ENCODE peak calls at places on chromosomes 12 and 14, in five cellular contexts. F, I, W, Q and Y are unnamed samples. For H3K27me3, the result is how much of the 10 kb centered on the place peaks cover.

GRCh38 chr14:86897704-86898513 is 1095.1 kb downstream of the GALC start:
- DNase-seq in F (no peak), I (no peak), W (no peak), Q (no peak), Y (no peak)

GRCh38 chr14:102442241-102443211 is 67.0 kb downstream of the ANKRD9 start:
- DNase-seq in F (no peak), I (no peak), W (no peak), Q (peak), Y (no peak)

GRCh38 chr14:99604766-99605298 is 825 bp upstream of the CCDC85C start:
- DNase-seq in F (peak), I (no peak), W (no peak), Q (no peak), Y (no peak)

GRCh38 chr12:6206327-6206726 is 6.1 kb downstream of the CD9 start:
- DNase-seq in F (no peak), I (no peak), W (no peak), Q (no peak), Y (no peak)

GRCh38 chr14:75831971-75832370 is 149.8 kb downstream of the TGFB3 start:
- DNase-seq in F (no peak), I (peak), W (peak), Q (peak), Y (no peak)

GRCh38 chr12:105079011-105079570 is 5.2 kb downstream of the ALDH1L2 start:
- DNase-seq in F (no peak), I (no peak), W (no peak), Q (no peak), Y (no peak)

GRCh38 chr14:55968741-55969140 is 149.5 kb upstream of the PELI2 start:
- DNase-seq in F (peak), I (no peak), W (no peak), Q (no peak), Y (no peak)

GRCh38 chr12:71243375-71243774 is 85.6 kb upstream of the TSPAN8 start:
- DNase-seq in F (peak), I (no peak), W (no peak), Q (no peak), Y (no peak)

GRCh38 chr12:57568838-57569237 is 19.0 kb downstream of the KIF5A start:
- DNase-seq in F (peak), I (no peak), W (no peak), Q (no peak), Y (no peak)

GRCh38 chr12:120474092-120474960 is 4.8 kb upstream of the SRSF9 start:
- DNase-seq in F (no peak), I (peak), W (no peak), Q (peak), Y (no peak)

GRCh38 chr14:59189281-59189821 is 884 bp downstream of the DAAM1 start:
- DNase-seq in F (peak), I (peak), W (no peak), Q (peak), Y (peak)

GRCh38 chr14:71474291-71474690 is 457.9 kb upstream of the RGS6 start:
- DNase-seq in F (no peak), I (no peak), W (no peak), Q (no peak), Y (no peak)

GRCh38 chr12:109670647-109671046 is 43.0 kb upstream of the FAM222A start:
- DNase-seq in F (no peak), I (no peak), W (no peak), Q (no peak), Y (no peak)

GRCh38 chr12:67042697-67043131 is 226.4 kb upstream of the CAND1 start:
- DNase-seq in F (peak), I (no peak), W (no peak), Q (no peak), Y (no peak)

GRCh38 chr14:93579178-93579577 is 148.4 kb downstream of the UNC79 start:
- DNase-seq in F (no peak), I (no peak), W (no peak), Q (no peak), Y (no peak)

GRCh38 chr12:52975820-52976573 is 27.1 kb downstream of the KRT18 start:
- DNase-seq in F (no peak), I (no peak), W (no peak), Q (peak), Y (no peak)

GRCh38 chr12:38385492-38385864 is 68.9 kb downstream of the ALG10B start:
- DNase-seq in F (no peak), I (no peak), W (no peak), Q (no peak), Y (no peak)

GRCh38 chr12:54204316-54204715 is 15.5 kb upstream of the SMUG1 start:
- DNase-seq in F (no peak), I (no peak), W (no peak), Q (no peak), Y (no peak)

GRCh38 chr14:36584167-36584811 is 1.9 kb upstream of the NKX2-8 start:
- DNase-seq in F (no peak), I (no peak), W (no peak), Q (no peak), Y (no peak)

GRCh38 chr12:110223777-110224378 is 57.2 kb upstream of the ATP2A2 start:
- DNase-seq in F (no peak), I (no peak), W (no peak), Q (no peak), Y (no peak)

GRCh38 chr14:72801381-72801812 is 92.5 kb downstream of the DPF3 start:
- DNase-seq in F (no peak), I (no peak), W (no peak), Q (no peak), Y (no peak)

GRCh38 chr12:90622431-90622830 is 332.5 kb downstream of the CCER1 start:
- DNase-seq in F (no peak), I (no peak), W (no peak), Q (no peak), Y (no peak)

GRCh38 chr12:6277982-6278438 is 32.5 kb upstream of the PLEKHG6 start:
- DNase-seq in F (no peak), I (peak), W (peak), Q (peak), Y (no peak)

GRCh38 chr12:108642269-108642870 is 8.7 kb upstream of the SELPLG start:
- DNase-seq in F (no peak), I (no peak), W (no peak), Q (no peak), Y (peak)

GRCh38 chr14:63283501-63284248 is 35.1 kb downstream of the GPHB5 start:
- DNase-seq in F (peak), I (no peak), W (no peak), Q (no peak), Y (no peak)

GRCh38 chr14:53152909-53153701 is at the start of gene DDHD1:
- DNase-seq in F (peak), I (peak), W (peak), Q (peak), Y (peak)

GRCh38 chr12:68334136-68334535 is 2.0 kb upstream of the MDM1 start:
- DNase-seq in F (no peak), I (no peak), W (no peak), Q (peak), Y (no peak)

GRCh38 chr12:85823436-85824179 is 12.6 kb downstream of the RASSF9 start:
- DNase-seq in F (no peak), I (no peak), W (no peak), Q (no peak), Y (no peak)

GRCh38 chr14:71529855-71530254 is 402.4 kb upstream of the RGS6 start:
- DNase-seq in F (no peak), I (no peak), W (no peak), Q (no peak), Y (no peak)

GRCh38 chr14:92607702-92608429 is 94.3 kb downstream of the RIN3 start:
- DNase-seq in F (no peak), I (no peak), W (no peak), Q (no peak), Y (no peak)

GRCh38 chr14:21299562-21300130 is 19.8 kb downstream of the RPGRIP1 start:
- DNase-seq in F (no peak), I (no peak), W (no peak), Q (no peak), Y (no peak)

GRCh38 chr12:118356809-118357326 is 15.8 kb downstream of the TAOK3 start:
- DNase-seq in F (no peak), I (no peak), W (no peak), Q (no peak), Y (no peak)

GRCh38 chr14:94601961-94602391 is 10.2 kb upstream of the SERPINA3 start:
- DNase-seq in F (no peak), I (peak), W (peak), Q (peak), Y (peak)

DNA sequence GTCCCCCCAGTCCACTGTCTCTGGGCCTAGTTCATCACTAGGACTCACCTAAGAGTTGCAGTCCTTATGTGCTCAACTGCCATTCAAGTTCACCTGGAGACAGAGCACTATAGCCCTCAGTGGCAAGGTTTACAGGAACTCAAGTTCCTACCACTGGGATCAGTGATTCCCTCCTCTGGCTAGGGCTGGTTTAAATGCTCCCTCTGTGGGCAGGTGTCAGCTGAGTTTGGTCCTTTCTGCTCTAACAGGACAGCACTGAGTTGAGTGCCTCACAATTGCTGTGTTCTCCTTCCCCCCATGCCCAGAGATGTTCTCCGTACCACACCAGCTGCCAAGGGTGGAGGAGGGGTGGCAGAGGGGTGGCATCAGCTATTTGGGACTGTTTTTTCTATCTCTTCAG is 20.8 kb upstream of the SAV1 start:
- DNase-seq in F (no peak), I (no peak), W (no peak), Q (no peak), Y (no peak)
- TF ChIP-seq CTCF in F (no peak), I (no peak), W (no peak), Q (no peak), Y (no peak)

DNA sequence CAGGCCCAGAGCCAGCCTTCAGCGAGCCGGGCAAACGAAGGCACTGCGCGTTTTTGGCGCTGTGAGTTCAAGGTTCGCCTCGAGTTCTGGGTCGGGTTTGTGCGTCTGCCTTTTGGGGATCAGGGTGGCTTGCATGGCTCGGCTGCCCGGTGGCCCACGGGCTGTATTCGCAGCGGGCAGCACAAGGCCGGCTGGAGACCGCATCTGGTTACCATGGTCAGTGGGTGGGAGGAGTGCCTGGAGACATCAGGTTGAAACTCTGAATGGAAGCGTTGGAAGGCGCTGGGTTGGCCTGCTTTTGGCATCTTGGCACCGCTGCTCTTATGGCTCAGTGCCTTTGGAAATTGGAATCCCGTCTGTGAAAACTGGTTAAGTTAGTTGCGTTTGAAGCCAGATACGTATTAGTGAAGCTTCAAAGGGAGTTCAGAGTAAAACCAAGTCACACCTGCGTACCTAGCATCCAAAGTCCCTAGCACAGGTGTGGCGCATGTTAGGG is 50.9 kb downstream of the SNAPC1 start:
- DNase-seq in F (no peak), I (no peak), W (no peak), Q (no peak), Y (no peak)
- H3K27me3 ChIP-seq in F (under half), I (under half), W (under half), Q (under half), Y (under half)

DNA sequence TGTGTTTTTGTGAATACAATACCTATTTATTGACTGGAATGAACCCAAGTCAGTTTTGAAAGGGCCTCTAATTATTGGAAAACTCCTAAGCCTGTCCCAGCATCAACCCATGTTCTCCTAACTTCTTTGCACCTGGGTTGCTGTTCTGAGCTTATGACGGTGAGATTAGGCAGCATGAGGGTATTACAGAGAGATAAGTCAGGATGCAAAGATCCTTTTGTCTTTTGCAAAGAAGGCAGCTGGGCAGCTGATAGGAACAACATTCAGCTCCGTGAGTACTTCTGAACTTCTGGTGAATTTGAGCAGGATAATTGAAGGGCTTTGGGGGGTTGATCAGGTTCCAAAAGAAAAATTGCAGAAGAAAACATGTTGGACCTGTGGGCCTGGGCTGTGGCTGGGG is at the start of gene PDE6H:
- DNase-seq in F (no peak), I (no peak), W (no peak), Q (no peak), Y (no peak)
- TF ChIP-seq CTCF in F (no peak), I (no peak), W (no peak), Q (no peak), Y (no peak)

GRCh38 chr14:61647704-61648103 is 47.6 kb upstream of the HIF1A start:
- DNase-seq in F (no peak), I (no peak), W (no peak), Q (no peak), Y (no peak)

GRCh38 chr14:61649283-61649682 is 46.0 kb upstream of the HIF1A start:
- DNase-seq in F (no peak), I (no peak), W (no peak), Q (no peak), Y (no peak)

GRCh38 chr14:61646366-61647101 is 48.8 kb upstream of the HIF1A start:
- DNase-seq in F (no peak), I (no peak), W (no peak), Q (no peak), Y (no peak)

GRCh38 chr14:61651355-61651754 is 44.0 kb upstream of the HIF1A start:
- DNase-seq in F (no peak), I (no peak), W (no peak), Q (no peak), Y (no peak)

GRCh38 chr14:61648377-61648776 is 46.9 kb upstream of the HIF1A start:
- DNase-seq in F (no peak), I (no peak), W (no peak), Q (no peak), Y (no peak)
- H3K27me3 ChIP-seq in F (under half), I (under half), W (under half), Q (under half), Y (under half)

GRCh38 chr12:124603143-124603542 is 35.7 kb upstream of the NCOR2 start:
- DNase-seq in F (no peak), I (no peak), W (no peak), Q (no peak), Y (no peak)

GRCh38 chr12:124601699-124602098 is 34.3 kb upstream of the NCOR2 start:
- DNase-seq in F (no peak), I (no peak), W (no peak), Q (no peak), Y (no peak)

GRCh38 chr12:124605150-124605549 is 37.7 kb upstream of the NCOR2 start:
- DNase-seq in F (no peak), I (no peak), W (no peak), Q (peak), Y (no peak)

GRCh38 chr12:124605869-124606774 is 38.7 kb upstream of the NCOR2 start:
- DNase-seq in F (no peak), I (no peak), W (no peak), Q (no peak), Y (no peak)

DNA sequence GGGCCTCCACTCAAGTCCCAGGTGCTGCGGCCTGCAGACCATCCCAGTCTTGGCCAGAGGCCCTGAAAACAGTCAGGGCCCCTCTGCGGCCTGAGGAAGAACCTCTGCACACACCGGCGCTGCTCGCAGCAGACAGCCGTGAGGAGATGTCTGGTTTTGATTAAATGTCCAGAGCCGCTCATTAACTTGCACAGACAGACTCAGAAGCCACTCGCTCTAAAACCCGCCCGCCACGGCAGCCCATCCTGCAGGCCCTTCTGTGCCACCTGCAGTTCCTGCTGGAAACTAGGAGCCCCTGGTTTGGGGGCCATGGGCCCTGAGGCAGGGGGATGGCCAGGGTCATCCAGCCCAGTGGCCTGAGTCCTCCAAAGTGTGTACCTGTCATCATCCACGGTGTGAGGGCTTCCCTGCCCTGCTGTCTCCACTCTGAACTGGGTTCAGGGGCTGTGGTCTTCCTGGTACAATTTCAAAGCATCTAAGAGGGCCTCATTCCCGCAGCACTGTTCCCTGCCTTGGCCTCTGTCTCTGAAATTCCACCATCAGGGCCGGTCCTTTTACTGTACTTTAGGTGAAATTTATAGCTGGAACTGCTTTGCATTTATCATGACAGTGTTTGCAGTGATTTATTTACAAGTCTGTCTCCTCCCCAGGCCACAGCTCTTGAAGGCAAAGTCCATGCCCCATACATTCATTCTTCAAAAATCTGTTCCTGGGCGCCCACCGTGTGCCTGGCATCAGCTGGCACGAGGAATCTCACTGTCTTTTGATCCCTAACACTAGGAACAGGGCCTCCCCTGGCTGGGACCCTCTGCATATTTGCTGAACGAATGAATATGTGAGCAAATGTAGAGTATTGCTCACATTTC is 36.7 kb upstream of the NCOR2 start:
- DNase-seq in F (no peak), I (no peak), W (no peak), Q (peak), Y (no peak)
- TF ChIP-seq CTCF in F (no peak), I (no peak), W (no peak), Q (no peak), Y (no peak)

DNA sequence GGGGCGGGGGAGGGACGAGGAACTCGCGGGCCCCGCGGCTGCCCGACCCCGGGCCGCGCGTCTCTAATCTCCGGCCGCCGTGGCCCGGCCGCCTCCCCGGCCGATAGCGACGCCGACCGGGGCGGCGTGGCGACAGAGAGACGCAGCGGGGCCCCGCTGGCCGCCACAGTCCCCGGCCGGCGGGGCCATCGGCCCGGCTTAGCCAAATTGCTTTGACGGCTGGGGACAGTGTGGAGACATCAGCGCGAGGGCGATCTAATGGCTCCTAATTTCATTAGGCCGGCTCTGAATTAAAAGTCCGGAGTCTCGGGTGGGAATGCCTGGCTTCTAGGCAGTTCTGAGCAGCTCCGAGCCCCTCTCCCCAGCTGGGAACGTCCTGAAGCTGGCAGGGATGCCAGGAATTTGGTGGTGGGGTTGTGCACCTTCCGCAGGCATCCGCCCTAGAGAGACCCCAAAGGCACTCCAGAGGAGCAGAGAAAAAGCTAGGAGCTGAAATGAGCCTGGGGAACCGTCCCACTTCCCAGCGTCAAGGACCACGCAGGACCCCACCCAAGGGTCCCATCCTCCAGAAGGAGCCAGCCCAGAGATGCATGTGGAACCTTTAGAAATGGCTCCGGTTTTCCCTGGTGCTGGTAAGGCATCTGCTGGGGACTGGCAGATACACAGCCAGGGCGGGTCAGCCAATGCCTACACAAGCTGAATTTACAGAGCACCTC is 9.6 kb downstream of the TBX5 start:
- DNase-seq in F (peak), I (no peak), W (no peak), Q (no peak), Y (no peak)
- H3K27me3 ChIP-seq in F (half or more), I (half or more), W (under half), Q (half or more), Y (half or more)